ENCODE peak calls at places on chromosomes 13 and 19, in ten cellular contexts. One of them, this sample, is unnamed.

GRCh38 chr13:97367427-97367826 is 66.5 kb upstream of the RAP2A start:
- DNase-seq in right lobe of liver: no peak
- DNase-seq in lower leg skin: no peak
- DNase-seq in ovary: no peak
- DNase-seq in Peyer's patch: no peak
- DNase-seq in H54: peak
- DNase-seq in heart left ventricle: no peak
- DNase-seq in body of pancreas: no peak
- DNase-seq in IMR-90: peak
- DNase-seq in H1: no peak
- DNase-seq in this sample: no peak

GRCh38 chr13:49340161-49340560 is 92.4 kb downstream of the CDADC1 start:
- DNase-seq in right lobe of liver: no peak
- DNase-seq in lower leg skin: no peak
- DNase-seq in ovary: no peak
- DNase-seq in Peyer's patch: no peak
- DNase-seq in H54: no peak
- DNase-seq in heart left ventricle: no peak
- DNase-seq in body of pancreas: no peak
- DNase-seq in IMR-90: no peak
- DNase-seq in H1: no peak
- DNase-seq in this sample: no peak

GRCh38 chr13:31477961-31478360 is 261.4 kb upstream of the RXFP2 start:
- DNase-seq in right lobe of liver: no peak
- DNase-seq in lower leg skin: no peak
- DNase-seq in ovary: no peak
- DNase-seq in Peyer's patch: no peak
- DNase-seq in H54: no peak
- DNase-seq in heart left ventricle: no peak
- DNase-seq in body of pancreas: no peak
- DNase-seq in IMR-90: peak
- DNase-seq in H1: no peak
- DNase-seq in this sample: no peak

GRCh38 chr19:3006075-3006767 is 22.9 kb downstream of the TLE2 start:
- DNase-seq in right lobe of liver: no peak
- DNase-seq in lower leg skin: no peak
- DNase-seq in ovary: no peak
- DNase-seq in Peyer's patch: no peak
- DNase-seq in H54: no peak
- DNase-seq in heart left ventricle: no peak
- DNase-seq in body of pancreas: no peak
- DNase-seq in IMR-90: no peak
- DNase-seq in H1: peak
- DNase-seq in this sample: no peak

GRCh38 chr13:29494520-29494919 is 101.0 kb downstream of the SLC7A1 start:
- DNase-seq in right lobe of liver: no peak
- DNase-seq in lower leg skin: no peak
- DNase-seq in ovary: no peak
- DNase-seq in Peyer's patch: peak
- DNase-seq in H54: no peak
- DNase-seq in heart left ventricle: no peak
- DNase-seq in body of pancreas: no peak
- DNase-seq in IMR-90: no peak
- DNase-seq in H1: no peak
- DNase-seq in this sample: no peak

GRCh38 chr13:36992362-36992761 is 6.8 kb downstream of the ALG5 start:
- DNase-seq in right lobe of liver: no peak
- DNase-seq in lower leg skin: no peak
- DNase-seq in ovary: no peak
- DNase-seq in Peyer's patch: no peak
- DNase-seq in H54: no peak
- DNase-seq in heart left ventricle: no peak
- DNase-seq in body of pancreas: no peak
- DNase-seq in IMR-90: peak
- DNase-seq in H1: no peak
- DNase-seq in this sample: no peak

GRCh38 chr13:29502391-29503008 is 93.0 kb downstream of the SLC7A1 start:
- DNase-seq in right lobe of liver: no peak
- DNase-seq in lower leg skin: no peak
- DNase-seq in ovary: no peak
- DNase-seq in Peyer's patch: no peak
- DNase-seq in H54: no peak
- DNase-seq in heart left ventricle: no peak
- DNase-seq in body of pancreas: no peak
- DNase-seq in IMR-90: no peak
- DNase-seq in H1: no peak
- DNase-seq in this sample: no peak

GRCh38 chr19:7783991-7784421 is 21.0 kb downstream of the CLEC4M start:
- DNase-seq in right lobe of liver: no peak
- DNase-seq in lower leg skin: peak
- DNase-seq in ovary: no peak
- DNase-seq in Peyer's patch: no peak
- DNase-seq in H54: peak
- DNase-seq in heart left ventricle: no peak
- DNase-seq in body of pancreas: no peak
- DNase-seq in IMR-90: peak
- DNase-seq in H1: no peak
- DNase-seq in this sample: no peak

GRCh38 chr13:32837307-32837972 is 178.8 kb upstream of the KL start:
- DNase-seq in right lobe of liver: no peak
- DNase-seq in lower leg skin: no peak
- DNase-seq in ovary: no peak
- DNase-seq in Peyer's patch: no peak
- DNase-seq in H54: no peak
- DNase-seq in heart left ventricle: no peak
- DNase-seq in body of pancreas: no peak
- DNase-seq in IMR-90: no peak
- DNase-seq in H1: no peak
- DNase-seq in this sample: no peak

GRCh38 chr19:46232938-46233621 is 3.5 kb downstream of the IGFL1 start:
- DNase-seq in right lobe of liver: no peak
- DNase-seq in lower leg skin: no peak
- DNase-seq in ovary: no peak
- DNase-seq in Peyer's patch: no peak
- DNase-seq in H54: no peak
- DNase-seq in heart left ventricle: no peak
- DNase-seq in body of pancreas: no peak
- DNase-seq in IMR-90: no peak
- DNase-seq in H1: no peak
- DNase-seq in this sample: no peak

GRCh38 chr19:12047868-12048267 is 4.9 kb downstream of the ZNF878 start:
- DNase-seq in right lobe of liver: no peak
- DNase-seq in lower leg skin: no peak
- DNase-seq in ovary: no peak
- DNase-seq in Peyer's patch: no peak
- DNase-seq in H54: no peak
- DNase-seq in heart left ventricle: no peak
- DNase-seq in body of pancreas: no peak
- DNase-seq in IMR-90: peak
- DNase-seq in H1: no peak
- DNase-seq in this sample: no peak

GRCh38 chr19:47255947-47256687 is at the start of gene CCDC9:
- DNase-seq in right lobe of liver: peak
- DNase-seq in lower leg skin: peak
- DNase-seq in ovary: peak
- DNase-seq in Peyer's patch: peak
- DNase-seq in H54: peak
- DNase-seq in heart left ventricle: peak
- DNase-seq in body of pancreas: peak
- DNase-seq in IMR-90: peak
- DNase-seq in H1: peak
- DNase-seq in this sample: peak

GRCh38 chr19:47256688-47257410 is 524 bp downstream of the CCDC9 start:
- DNase-seq in right lobe of liver: peak
- DNase-seq in lower leg skin: peak
- DNase-seq in ovary: peak
- DNase-seq in Peyer's patch: peak
- DNase-seq in H54: peak
- DNase-seq in heart left ventricle: peak
- DNase-seq in body of pancreas: peak
- DNase-seq in IMR-90: peak
- DNase-seq in H1: peak
- DNase-seq in this sample: peak

GRCh38 chr19:47258895-47259555 is 2.7 kb downstream of the CCDC9 start:
- DNase-seq in right lobe of liver: no peak
- DNase-seq in lower leg skin: no peak
- DNase-seq in ovary: no peak
- DNase-seq in Peyer's patch: no peak
- DNase-seq in H54: no peak
- DNase-seq in heart left ventricle: no peak
- DNase-seq in body of pancreas: no peak
- DNase-seq in IMR-90: no peak
- DNase-seq in H1: no peak
- DNase-seq in this sample: no peak

GRCh38 chr19:47258434-47258833 is 2.1 kb downstream of the CCDC9 start:
- DNase-seq in right lobe of liver: no peak
- DNase-seq in lower leg skin: no peak
- DNase-seq in ovary: no peak
- DNase-seq in Peyer's patch: no peak
- DNase-seq in H54: no peak
- DNase-seq in heart left ventricle: no peak
- DNase-seq in body of pancreas: no peak
- DNase-seq in IMR-90: no peak
- DNase-seq in H1: no peak
- DNase-seq in this sample: no peak

DNA sequence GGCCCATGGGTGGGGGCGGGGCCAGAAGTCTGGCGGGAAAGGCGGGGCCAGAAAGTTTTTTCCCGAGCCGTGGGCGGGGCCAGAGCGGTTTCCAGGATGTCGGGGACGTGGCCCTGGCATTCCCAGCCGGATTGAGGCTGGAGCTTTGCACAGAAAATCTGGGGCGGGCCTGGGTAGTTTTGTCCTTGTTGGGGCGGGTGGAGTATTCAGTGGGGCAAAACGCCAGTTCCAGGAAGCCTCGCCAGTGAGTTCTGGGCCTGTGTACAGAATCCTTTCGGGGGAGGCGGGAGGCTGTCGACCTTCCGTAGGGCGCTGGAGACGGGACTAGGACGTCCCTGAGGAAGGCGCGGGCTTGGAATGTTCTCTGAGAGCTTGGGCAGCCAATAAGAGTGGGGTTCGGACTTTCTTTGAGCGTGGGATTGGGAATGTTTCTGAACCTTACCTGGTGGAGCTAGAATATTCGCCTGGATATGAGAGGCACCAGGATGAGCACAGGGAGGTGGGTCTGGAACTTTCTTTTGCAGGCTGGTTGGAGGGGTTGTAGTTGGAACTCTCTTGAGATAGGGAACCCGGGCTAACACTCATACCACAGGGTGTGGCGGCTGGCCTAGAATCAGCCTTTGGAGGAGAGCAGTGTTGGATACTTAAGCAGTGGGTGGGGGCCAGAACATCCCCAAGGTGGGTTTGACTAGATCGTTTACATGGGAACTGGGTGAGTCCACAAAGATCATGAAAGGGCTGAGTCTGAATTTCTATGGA is 1.3 kb downstream of the CCDC9 start:
- DNase-seq in right lobe of liver: no peak
- DNase-seq in lower leg skin: peak
- DNase-seq in ovary: peak
- DNase-seq in Peyer's patch: no peak
- DNase-seq in H54: peak
- DNase-seq in heart left ventricle: no peak
- DNase-seq in body of pancreas: no peak
- DNase-seq in IMR-90: no peak
- DNase-seq in H1: no peak
- DNase-seq in this sample: peak
- TF ChIP-seq POLR2A in right lobe of liver: peak
- TF ChIP-seq POLR2A in lower leg skin: no peak
- TF ChIP-seq POLR2A in ovary: peak
- TF ChIP-seq POLR2A in Peyer's patch: peak
- TF ChIP-seq POLR2A in H54: no peak
- TF ChIP-seq POLR2A in heart left ventricle: no peak
- TF ChIP-seq POLR2A in body of pancreas: peak
- TF ChIP-seq POLR2A in IMR-90: peak
- TF ChIP-seq POLR2A in H1: no peak
- TF ChIP-seq POLR2A in this sample: no peak

GRCh38 chr19:4144666-4145261 is 8.7 kb upstream of the CREB3L3 start:
- DNase-seq in right lobe of liver: no peak
- DNase-seq in lower leg skin: no peak
- DNase-seq in ovary: no peak
- DNase-seq in Peyer's patch: peak
- DNase-seq in H54: peak
- DNase-seq in heart left ventricle: no peak
- DNase-seq in body of pancreas: no peak
- DNase-seq in IMR-90: peak
- DNase-seq in H1: no peak
- DNase-seq in this sample: peak
- TF ChIP-seq POLR2A in right lobe of liver: no peak
- TF ChIP-seq POLR2A in lower leg skin: no peak
- TF ChIP-seq POLR2A in ovary: no peak
- TF ChIP-seq POLR2A in Peyer's patch: peak
- TF ChIP-seq POLR2A in H54: no peak
- TF ChIP-seq POLR2A in heart left ventricle: no peak
- TF ChIP-seq POLR2A in body of pancreas: no peak
- TF ChIP-seq POLR2A in IMR-90: no peak
- TF ChIP-seq POLR2A in H1: no peak
- TF ChIP-seq POLR2A in this sample: no peak

DNA sequence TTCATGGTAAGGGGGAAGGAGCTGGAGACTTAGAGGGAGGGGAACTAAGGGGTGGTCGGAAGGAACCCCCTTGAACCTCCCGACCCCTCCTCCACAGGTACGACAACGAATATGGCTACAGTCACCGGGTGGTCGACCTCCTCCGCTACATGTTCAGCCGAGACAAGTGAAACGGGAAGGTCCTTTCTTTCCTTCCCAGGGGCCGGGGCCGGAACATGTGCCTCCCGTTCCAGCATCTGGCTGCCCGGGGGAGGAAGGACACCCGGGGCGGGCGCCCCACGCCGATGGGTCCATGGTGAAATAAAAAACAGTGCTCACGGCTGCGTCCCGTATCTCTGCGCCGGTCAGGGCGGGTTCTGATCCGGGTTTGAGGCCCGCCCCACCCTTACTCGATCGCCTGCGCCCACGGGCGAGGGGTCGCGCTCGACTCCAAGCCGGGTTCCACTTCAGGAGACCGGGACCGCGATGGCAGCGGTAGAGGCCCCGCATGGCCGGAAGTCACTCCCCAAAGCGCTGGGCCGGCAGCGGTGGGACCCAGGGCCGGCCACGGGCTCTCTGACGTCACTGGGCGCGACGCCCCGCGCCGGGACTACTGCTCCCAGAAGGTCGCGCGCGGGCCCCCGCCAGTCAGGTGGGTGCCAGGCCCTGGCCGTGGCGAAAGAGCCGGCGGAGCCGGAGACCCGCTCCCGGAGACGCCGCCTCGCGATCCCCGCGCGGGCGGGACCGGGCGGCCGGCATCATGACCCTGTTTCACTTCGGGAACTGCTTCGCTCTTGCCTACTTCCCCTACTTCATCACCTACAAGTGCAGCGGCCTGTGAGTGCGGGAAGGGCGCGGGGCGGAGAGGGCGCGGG is at the start of gene TMEM147:
- DNase-seq in right lobe of liver: peak
- DNase-seq in lower leg skin: peak
- DNase-seq in ovary: peak
- DNase-seq in Peyer's patch: peak
- DNase-seq in H54: peak
- DNase-seq in heart left ventricle: peak
- DNase-seq in body of pancreas: peak
- DNase-seq in IMR-90: peak
- DNase-seq in H1: peak
- DNase-seq in this sample: peak
- TF ChIP-seq POLR2A in right lobe of liver: peak
- TF ChIP-seq POLR2A in lower leg skin: no peak
- TF ChIP-seq POLR2A in ovary: peak
- TF ChIP-seq POLR2A in Peyer's patch: peak
- TF ChIP-seq POLR2A in H54: peak
- TF ChIP-seq POLR2A in heart left ventricle: no peak
- TF ChIP-seq POLR2A in body of pancreas: peak
- TF ChIP-seq POLR2A in IMR-90: peak
- TF ChIP-seq POLR2A in H1: no peak
- TF ChIP-seq POLR2A in this sample: peak

GRCh38 chr19:18254546-18255500 is 19.4 kb downstream of the IQCN start:
- DNase-seq in right lobe of liver: no peak
- DNase-seq in lower leg skin: no peak
- DNase-seq in ovary: no peak
- DNase-seq in Peyer's patch: peak
- DNase-seq in H54: no peak
- DNase-seq in heart left ventricle: no peak
- DNase-seq in body of pancreas: peak
- DNase-seq in IMR-90: no peak
- DNase-seq in H1: no peak
- DNase-seq in this sample: no peak
- TF ChIP-seq POLR2A in right lobe of liver: no peak
- TF ChIP-seq POLR2A in lower leg skin: no peak
- TF ChIP-seq POLR2A in ovary: no peak
- TF ChIP-seq POLR2A in Peyer's patch: no peak
- TF ChIP-seq POLR2A in H54: no peak
- TF ChIP-seq POLR2A in heart left ventricle: no peak
- TF ChIP-seq POLR2A in body of pancreas: no peak
- TF ChIP-seq POLR2A in IMR-90: no peak
- TF ChIP-seq POLR2A in H1: no peak
- TF ChIP-seq POLR2A in this sample: no peak